ENCODE peak calls at places on chromosomes 4 and X, in seven cellular contexts. F, W, K, C, I, B and U are unnamed samples.
A peak's percentile ranks its signal among the peaks of the same experiment; 100 is the strongest.

GRCh38 chrX:133413218-133413925 is 1.9 kb downstream of the GPC4 start:
- DNase-seq in F (no peak), W (peak; percentile 69), K (peak; percentile 23), C (no peak), I (no peak), B (no peak), U (no peak)

GRCh38 chr4:3235581-3235980 is 13.4 kb upstream of the MSANTD1 start:
- DNase-seq in F (no peak), W (no peak), K (no peak), C (no peak), I (no peak), B (no peak), U (no peak)

GRCh38 chr4:26204249-26204825 is 116.5 kb upstream of the RBPJ start:
- DNase-seq in F (peak; percentile 63), W (no peak), K (no peak), C (no peak), I (no peak), B (no peak), U (no peak)

GRCh38 chr4:38574559-38575333 is 89.3 kb upstream of the KLF3 start:
- DNase-seq in F (no peak), W (no peak), K (no peak), C (peak; percentile 27), I (no peak), B (no peak), U (no peak)

GRCh38 chr4:150072906-150073714 is 5.1 kb upstream of the DCLK2 start:
- DNase-seq in F (no peak), W (no peak), K (no peak), C (no peak), I (peak; percentile 93), B (no peak), U (no peak)

GRCh38 chr4:32994956-32995849 is 2275.0 kb downstream of the PCDH7 start:
- DNase-seq in F (no peak), W (no peak), K (no peak), C (no peak), I (no peak), B (no peak), U (no peak)

GRCh38 chr4:133270021-133270570 is 121.0 kb downstream of the PCDH10 start:
- DNase-seq in F (no peak), W (no peak), K (no peak), C (no peak), I (no peak), B (no peak), U (no peak)

GRCh38 chr4:123390846-123391456 is 5.6 kb upstream of the SPRY1 start:
- DNase-seq in F (no peak), W (no peak), K (no peak), C (peak; percentile 24), I (peak; percentile 36), B (no peak), U (no peak)

GRCh38 chrX:28649541-28649940 is 62.3 kb downstream of the IL1RAPL1 start:
- DNase-seq in F (no peak), W (no peak), K (no peak), C (no peak), I (no peak), B (no peak), U (no peak)